ENCODE peak calls at places on chromosome 19, in five cellular contexts. One of them, this sample, is unnamed.

GRCh38 chr19:681029-681626 is 4.9 kb downstream of the FSTL3 start:
- DNase-seq in NCI-H2171 treated with DMSO at 0.1 percent for 48 hours: no peak
- DNase-seq in stimulated activated CD8-positive, alpha-beta memory T cell treated with anti-CD3 and anti-CD28 coated beads, Interleukin-7, amount 100 ng/mL, for 48 hours: no peak
- DNase-seq in NCI-H1105: no peak
- DNase-seq in stimulated activated CD4-positive, alpha-beta T cell treated with anti-CD3 and anti-CD28 coated beads, TNF-alpha, amount 100 ng/mL, for 1 hour: no peak
- DNase-seq in this sample: peak

GRCh38 chr19:19444694-19445155 is 39.2 kb downstream of the GATAD2A start:
- DNase-seq in stimulated activated CD4-positive, alpha-beta T cell treated with anti-CD3 and anti-CD28 coated beads, TNF-alpha, amount 100 ng/mL, for 1 hour: no peak
- DNase-seq in NCI-H2171 treated with DMSO at 0.1 percent for 48 hours: no peak
- DNase-seq in NCI-H1105: no peak
- DNase-seq in stimulated activated CD8-positive, alpha-beta memory T cell treated with anti-CD3 and anti-CD28 coated beads, Interleukin-7, amount 100 ng/mL, for 48 hours: no peak
- DNase-seq in this sample: no peak

GRCh38 chr19:18588611-18589379 is at the start of gene REX1BD:
- DNase-seq in stimulated activated CD8-positive, alpha-beta memory T cell treated with anti-CD3 and anti-CD28 coated beads, Interleukin-7, amount 100 ng/mL, for 48 hours: peak
- DNase-seq in stimulated activated CD4-positive, alpha-beta T cell treated with anti-CD3 and anti-CD28 coated beads, TNF-alpha, amount 100 ng/mL, for 1 hour: peak
- DNase-seq in NCI-H2171 treated with DMSO at 0.1 percent for 48 hours: peak
- DNase-seq in NCI-H1105: peak
- DNase-seq in this sample: peak

GRCh38 chr19:39170398-39171231 is 26.1 kb upstream of the NCCRP1 start:
- DNase-seq in NCI-H1105: no peak
- DNase-seq in stimulated activated CD4-positive, alpha-beta T cell treated with anti-CD3 and anti-CD28 coated beads, TNF-alpha, amount 100 ng/mL, for 1 hour: no peak
- DNase-seq in stimulated activated CD8-positive, alpha-beta memory T cell treated with anti-CD3 and anti-CD28 coated beads, Interleukin-7, amount 100 ng/mL, for 48 hours: no peak
- DNase-seq in NCI-H2171 treated with DMSO at 0.1 percent for 48 hours: no peak
- DNase-seq in this sample: no peak

GRCh38 chr19:41699968-41700323 is 8.5 kb upstream of the CEACAM5 start:
- DNase-seq in stimulated activated CD4-positive, alpha-beta T cell treated with anti-CD3 and anti-CD28 coated beads, TNF-alpha, amount 100 ng/mL, for 1 hour: no peak
- DNase-seq in NCI-H1105: no peak
- DNase-seq in NCI-H2171 treated with DMSO at 0.1 percent for 48 hours: no peak
- DNase-seq in stimulated activated CD8-positive, alpha-beta memory T cell treated with anti-CD3 and anti-CD28 coated beads, Interleukin-7, amount 100 ng/mL, for 48 hours: no peak
- DNase-seq in this sample: no peak

GRCh38 chr19:19866599-19867248 is 1.0 kb downstream of the ZNF253 start:
- DNase-seq in stimulated activated CD8-positive, alpha-beta memory T cell treated with anti-CD3 and anti-CD28 coated beads, Interleukin-7, amount 100 ng/mL, for 48 hours: peak
- DNase-seq in NCI-H1105: peak
- DNase-seq in NCI-H2171 treated with DMSO at 0.1 percent for 48 hours: no peak
- DNase-seq in stimulated activated CD4-positive, alpha-beta T cell treated with anti-CD3 and anti-CD28 coated beads, TNF-alpha, amount 100 ng/mL, for 1 hour: no peak
- DNase-seq in this sample: peak

GRCh38 chr19:38944981-38945506 is 14.3 kb downstream of the MRPS12 start:
- DNase-seq in NCI-H1105: peak
- DNase-seq in stimulated activated CD4-positive, alpha-beta T cell treated with anti-CD3 and anti-CD28 coated beads, TNF-alpha, amount 100 ng/mL, for 1 hour: no peak
- DNase-seq in stimulated activated CD8-positive, alpha-beta memory T cell treated with anti-CD3 and anti-CD28 coated beads, Interleukin-7, amount 100 ng/mL, for 48 hours: no peak
- DNase-seq in NCI-H2171 treated with DMSO at 0.1 percent for 48 hours: no peak
- DNase-seq in this sample: no peak

GRCh38 chr19:51368366-51369282 is at the start of gene CLDND2:
- DNase-seq in NCI-H2171 treated with DMSO at 0.1 percent for 48 hours: no peak
- DNase-seq in NCI-H1105: no peak
- DNase-seq in stimulated activated CD8-positive, alpha-beta memory T cell treated with anti-CD3 and anti-CD28 coated beads, Interleukin-7, amount 100 ng/mL, for 48 hours: no peak
- DNase-seq in stimulated activated CD4-positive, alpha-beta T cell treated with anti-CD3 and anti-CD28 coated beads, TNF-alpha, amount 100 ng/mL, for 1 hour: no peak
- DNase-seq in this sample: no peak

GRCh38 chr19:20367811-20368294 is 197.7 kb downstream of the ZNF737 start:
- DNase-seq in stimulated activated CD4-positive, alpha-beta T cell treated with anti-CD3 and anti-CD28 coated beads, TNF-alpha, amount 100 ng/mL, for 1 hour: no peak
- DNase-seq in NCI-H1105: peak
- DNase-seq in NCI-H2171 treated with DMSO at 0.1 percent for 48 hours: peak
- DNase-seq in stimulated activated CD8-positive, alpha-beta memory T cell treated with anti-CD3 and anti-CD28 coated beads, Interleukin-7, amount 100 ng/mL, for 48 hours: no peak
- DNase-seq in this sample: peak

GRCh38 chr19:29622191-29623070 is 16.3 kb downstream of the POP4 start:
- DNase-seq in stimulated activated CD4-positive, alpha-beta T cell treated with anti-CD3 and anti-CD28 coated beads, TNF-alpha, amount 100 ng/mL, for 1 hour: no peak
- DNase-seq in NCI-H2171 treated with DMSO at 0.1 percent for 48 hours: no peak
- DNase-seq in stimulated activated CD8-positive, alpha-beta memory T cell treated with anti-CD3 and anti-CD28 coated beads, Interleukin-7, amount 100 ng/mL, for 48 hours: peak
- DNase-seq in NCI-H1105: no peak
- DNase-seq in this sample: no peak

GRCh38 chr19:23901360-23901759 is 13.3 kb upstream of the ZNF726 start:
- DNase-seq in NCI-H1105: no peak
- DNase-seq in stimulated activated CD4-positive, alpha-beta T cell treated with anti-CD3 and anti-CD28 coated beads, TNF-alpha, amount 100 ng/mL, for 1 hour: no peak
- DNase-seq in stimulated activated CD8-positive, alpha-beta memory T cell treated with anti-CD3 and anti-CD28 coated beads, Interleukin-7, amount 100 ng/mL, for 48 hours: no peak
- DNase-seq in NCI-H2171 treated with DMSO at 0.1 percent for 48 hours: no peak
- DNase-seq in this sample: no peak

GRCh38 chr19:40278361-40279045 is 6.6 kb downstream of the AKT2 start:
- DNase-seq in stimulated activated CD4-positive, alpha-beta T cell treated with anti-CD3 and anti-CD28 coated beads, TNF-alpha, amount 100 ng/mL, for 1 hour: no peak
- DNase-seq in NCI-H1105: no peak
- DNase-seq in NCI-H2171 treated with DMSO at 0.1 percent for 48 hours: no peak
- DNase-seq in stimulated activated CD8-positive, alpha-beta memory T cell treated with anti-CD3 and anti-CD28 coated beads, Interleukin-7, amount 100 ng/mL, for 48 hours: no peak
- DNase-seq in this sample: no peak

GRCh38 chr19:13120817-13121216 is 2.8 kb downstream of the NACC1 start:
- DNase-seq in NCI-H1105: no peak
- DNase-seq in stimulated activated CD4-positive, alpha-beta T cell treated with anti-CD3 and anti-CD28 coated beads, TNF-alpha, amount 100 ng/mL, for 1 hour: no peak
- DNase-seq in stimulated activated CD8-positive, alpha-beta memory T cell treated with anti-CD3 and anti-CD28 coated beads, Interleukin-7, amount 100 ng/mL, for 48 hours: no peak
- DNase-seq in NCI-H2171 treated with DMSO at 0.1 percent for 48 hours: no peak
- DNase-seq in this sample: no peak

GRCh38 chr19:1420590-1420989 is 13.2 kb downstream of the DAZAP1 start:
- DNase-seq in stimulated activated CD4-positive, alpha-beta T cell treated with anti-CD3 and anti-CD28 coated beads, TNF-alpha, amount 100 ng/mL, for 1 hour: no peak
- DNase-seq in NCI-H1105: no peak
- DNase-seq in NCI-H2171 treated with DMSO at 0.1 percent for 48 hours: no peak
- DNase-seq in stimulated activated CD8-positive, alpha-beta memory T cell treated with anti-CD3 and anti-CD28 coated beads, Interleukin-7, amount 100 ng/mL, for 48 hours: no peak
- DNase-seq in this sample: no peak

GRCh38 chr19:30236006-30236405 is 136.2 kb upstream of the ZNF536 start:
- DNase-seq in stimulated activated CD8-positive, alpha-beta memory T cell treated with anti-CD3 and anti-CD28 coated beads, Interleukin-7, amount 100 ng/mL, for 48 hours: no peak
- DNase-seq in NCI-H2171 treated with DMSO at 0.1 percent for 48 hours: no peak
- DNase-seq in stimulated activated CD4-positive, alpha-beta T cell treated with anti-CD3 and anti-CD28 coated beads, TNF-alpha, amount 100 ng/mL, for 1 hour: no peak
- DNase-seq in NCI-H1105: no peak
- DNase-seq in this sample: no peak

GRCh38 chr19:6044056-6044805 is 66.1 kb downstream of the RFX2 start:
- DNase-seq in stimulated activated CD8-positive, alpha-beta memory T cell treated with anti-CD3 and anti-CD28 coated beads, Interleukin-7, amount 100 ng/mL, for 48 hours: no peak
- DNase-seq in NCI-H2171 treated with DMSO at 0.1 percent for 48 hours: no peak
- DNase-seq in NCI-H1105: no peak
- DNase-seq in stimulated activated CD4-positive, alpha-beta T cell treated with anti-CD3 and anti-CD28 coated beads, TNF-alpha, amount 100 ng/mL, for 1 hour: no peak
- DNase-seq in this sample: no peak

GRCh38 chr19:49767380-49767779 is 579 bp downstream of the AP2A1 start:
- DNase-seq in NCI-H1105: no peak
- DNase-seq in stimulated activated CD4-positive, alpha-beta T cell treated with anti-CD3 and anti-CD28 coated beads, TNF-alpha, amount 100 ng/mL, for 1 hour: no peak
- DNase-seq in NCI-H2171 treated with DMSO at 0.1 percent for 48 hours: peak
- DNase-seq in stimulated activated CD8-positive, alpha-beta memory T cell treated with anti-CD3 and anti-CD28 coated beads, Interleukin-7, amount 100 ng/mL, for 48 hours: no peak
- DNase-seq in this sample: no peak

GRCh38 chr19:9791552-9792181 is 23.1 kb upstream of the ZNF846 start:
- DNase-seq in NCI-H2171 treated with DMSO at 0.1 percent for 48 hours: peak
- DNase-seq in NCI-H1105: peak
- DNase-seq in stimulated activated CD4-positive, alpha-beta T cell treated with anti-CD3 and anti-CD28 coated beads, TNF-alpha, amount 100 ng/mL, for 1 hour: peak
- DNase-seq in stimulated activated CD8-positive, alpha-beta memory T cell treated with anti-CD3 and anti-CD28 coated beads, Interleukin-7, amount 100 ng/mL, for 48 hours: peak
- DNase-seq in this sample: peak

GRCh38 chr19:45815501-45816216 is 551 bp upstream of the RSPH6A start:
- DNase-seq in NCI-H2171 treated with DMSO at 0.1 percent for 48 hours: no peak
- DNase-seq in stimulated activated CD4-positive, alpha-beta T cell treated with anti-CD3 and anti-CD28 coated beads, TNF-alpha, amount 100 ng/mL, for 1 hour: no peak
- DNase-seq in stimulated activated CD8-positive, alpha-beta memory T cell treated with anti-CD3 and anti-CD28 coated beads, Interleukin-7, amount 100 ng/mL, for 48 hours: no peak
- DNase-seq in NCI-H1105: peak
- DNase-seq in this sample: no peak

GRCh38 chr19:3979289-3979673 is 6.0 kb downstream of the EEF2 start:
- DNase-seq in NCI-H2171 treated with DMSO at 0.1 percent for 48 hours: no peak
- DNase-seq in NCI-H1105: no peak
- DNase-seq in stimulated activated CD8-positive, alpha-beta memory T cell treated with anti-CD3 and anti-CD28 coated beads, Interleukin-7, amount 100 ng/mL, for 48 hours: no peak
- DNase-seq in stimulated activated CD4-positive, alpha-beta T cell treated with anti-CD3 and anti-CD28 coated beads, TNF-alpha, amount 100 ng/mL, for 1 hour: no peak
- DNase-seq in this sample: no peak

GRCh38 chr19:43560687-43561086 is 14.6 kb downstream of the XRCC1 start:
- DNase-seq in stimulated activated CD4-positive, alpha-beta T cell treated with anti-CD3 and anti-CD28 coated beads, TNF-alpha, amount 100 ng/mL, for 1 hour: no peak
- DNase-seq in NCI-H1105: no peak
- DNase-seq in NCI-H2171 treated with DMSO at 0.1 percent for 48 hours: no peak
- DNase-seq in stimulated activated CD8-positive, alpha-beta memory T cell treated with anti-CD3 and anti-CD28 coated beads, Interleukin-7, amount 100 ng/mL, for 48 hours: no peak
- DNase-seq in this sample: no peak

GRCh38 chr19:29526730-29527499 is 1.1 kb downstream of the VSTM2B start:
- DNase-seq in NCI-H2171 treated with DMSO at 0.1 percent for 48 hours: peak
- DNase-seq in stimulated activated CD8-positive, alpha-beta memory T cell treated with anti-CD3 and anti-CD28 coated beads, Interleukin-7, amount 100 ng/mL, for 48 hours: peak
- DNase-seq in stimulated activated CD4-positive, alpha-beta T cell treated with anti-CD3 and anti-CD28 coated beads, TNF-alpha, amount 100 ng/mL, for 1 hour: no peak
- DNase-seq in NCI-H1105: peak
- DNase-seq in this sample: no peak

GRCh38 chr19:38005224-38005614 is 98.2 kb downstream of the SIPA1L3 start:
- DNase-seq in stimulated activated CD8-positive, alpha-beta memory T cell treated with anti-CD3 and anti-CD28 coated beads, Interleukin-7, amount 100 ng/mL, for 48 hours: no peak
- DNase-seq in NCI-H1105: no peak
- DNase-seq in stimulated activated CD4-positive, alpha-beta T cell treated with anti-CD3 and anti-CD28 coated beads, TNF-alpha, amount 100 ng/mL, for 1 hour: no peak
- DNase-seq in NCI-H2171 treated with DMSO at 0.1 percent for 48 hours: no peak
- DNase-seq in this sample: no peak

GRCh38 chr19:51664997-51665396 is 18.4 kb upstream of the SIGLEC14 start:
- DNase-seq in NCI-H2171 treated with DMSO at 0.1 percent for 48 hours: no peak
- DNase-seq in stimulated activated CD4-positive, alpha-beta T cell treated with anti-CD3 and anti-CD28 coated beads, TNF-alpha, amount 100 ng/mL, for 1 hour: no peak
- DNase-seq in stimulated activated CD8-positive, alpha-beta memory T cell treated with anti-CD3 and anti-CD28 coated beads, Interleukin-7, amount 100 ng/mL, for 48 hours: no peak
- DNase-seq in NCI-H1105: no peak
- DNase-seq in this sample: no peak